ENCODE peak calls at places on chromosomes 2 and 18, in ten cellular contexts. G is stimulated activated naive B cell treated with anti-CD40 and anti-IgM and Interleukin-4, amounts not matched to agents 10 μg/mL and 1 μg/mL and 100 μg/mL, for 72 hours; Y is HT-29; A is heart left ventricle; O is ecto neural progenitor cell; J is sciatic nerve; Z is NCI-H524 treated with DMSO at 0.1 percent for 48 hours; E is T-helper 2 cell; I is Peyer's patch; U is activated naive CD4-positive, alpha-beta T cell treated with Interleukin-2 at 50 U/mL for 16 hours. M is an unnamed sample.

GRCh38 chr2:173427887-173428683 is 73.4 kb downstream of the CDCA7 start:
- DNase-seq in Y (peak), O (no peak), A (peak), I (no peak), Z (no peak), U (no peak), E (no peak), J (no peak), G (no peak), M (no peak)

GRCh38 chr2:70987386-70987785 is 7.3 kb downstream of the TEX261 start:
- DNase-seq in I (peak), O (no peak), A (no peak), J (no peak), Z (no peak), E (no peak), G (no peak), Y (no peak), U (no peak), M (no peak)

GRCh38 chr2:230886207-230886606 is 21.5 kb downstream of the ITM2C start:
- DNase-seq in U (no peak), I (no peak), J (no peak), G (no peak), Y (no peak), A (no peak), Z (no peak), O (no peak), E (no peak), M (no peak)

GRCh38 chr2:117436697-117437096 is 377.8 kb upstream of the DDX18 start:
- DNase-seq in E (no peak), O (no peak), Y (no peak), J (no peak), U (no peak), A (no peak), I (no peak), Z (no peak), G (no peak), M (no peak)

GRCh38 chr18:31244737-31245432 is 73.1 kb upstream of the DSG1 start:
- DNase-seq in O (no peak), E (no peak), G (no peak), Z (no peak), J (no peak), U (no peak), A (no peak), I (no peak), Y (peak), M (no peak)

GRCh38 chr2:98524168-98524567 is 79.5 kb downstream of the INPP4A start:
- DNase-seq in E (no peak), I (no peak), Y (no peak), G (no peak), A (no peak), U (no peak), J (no peak), O (no peak), Z (no peak), M (no peak)

GRCh38 chr18:75923169-75923568 is 495.7 kb upstream of the SMIM21 start:
- DNase-seq in I (no peak), O (no peak), Y (no peak), A (peak), J (no peak), Z (no peak), G (no peak), U (no peak), E (no peak), M (no peak)

GRCh38 chr2:21422050-21422449 is 298.3 kb downstream of the TDRD15 start:
- DNase-seq in Z (no peak), G (no peak), A (no peak), O (peak), Y (peak), U (no peak), J (no peak), E (no peak), I (no peak), M (no peak)

GRCh38 chr2:120823551-120823950 is 87.9 kb downstream of the GLI2 start:
- DNase-seq in Y (no peak), U (no peak), Z (no peak), A (no peak), J (no peak), E (no peak), G (no peak), I (no peak), O (no peak), M (no peak)

GRCh38 chr2:7333189-7333588 is 416.0 kb downstream of the RNF144A start:
- DNase-seq in J (no peak), U (no peak), Y (no peak), E (no peak), Z (no peak), G (no peak), I (no peak), A (no peak), O (no peak), M (no peak)

GRCh38 chr2:122660786-122661634 is 905.6 kb downstream of the TSN start:
- DNase-seq in Z (no peak), O (peak), Y (no peak), U (no peak), E (no peak), A (no peak), I (no peak), J (no peak), G (no peak), M (no peak)

GRCh38 chr2:64675860-64676259 is 22.1 kb upstream of the SERTAD2 start:
- DNase-seq in A (no peak), Z (no peak), G (no peak), I (no peak), E (no peak), Y (no peak), O (no peak), U (peak), J (no peak), M (peak)

GRCh38 chr2:98869272-98869641 is 66.8 kb downstream of the CRACDL start:
- DNase-seq in G (no peak), I (no peak), E (no peak), Z (no peak), U (no peak), O (no peak), J (no peak), Y (peak), A (no peak), M (no peak)

M was measured in putamen.